ENCODE peak calls at places on chromosomes 6 and 20, in six cellular contexts. S is mesendoderm, T is neural progenitor cell, Y is psoas muscle, G is brain microvascular endothelial cell, N is neuronal stem cell. B is an unnamed sample.

GRCh38 chr6:90892271-90892670 is 305.4 kb upstream of the MAP3K7 start:
- DNase-seq in S (peak), G (no peak), N (no peak), Y (no peak), T (no peak), B (no peak)

GRCh38 chr6:129050086-129050485 is 167.1 kb downstream of the LAMA2 start:
- DNase-seq in S (peak), N (no peak), T (no peak), G (no peak), Y (no peak), B (peak)

GRCh38 chr6:35086636-35087360 is 54.3 kb downstream of the TCP11 start:
- DNase-seq in S (no peak), T (no peak), N (no peak), G (no peak), Y (no peak), B (no peak)

GRCh38 chr6:3876131-3876530 is 27.0 kb downstream of the FAM50B start:
- DNase-seq in N (no peak), G (no peak), Y (peak), T (no peak), S (no peak), B (peak)

GRCh38 chr20:63346131-63347080 is 14.7 kb downstream of the CHRNA4 start:
- DNase-seq in N (no peak), Y (no peak), G (no peak), S (no peak), T (no peak), B (no peak)

GRCh38 chr20:51514252-51514651 is 28.3 kb downstream of the NFATC2 start:
- DNase-seq in N (no peak), Y (no peak), T (no peak), S (no peak), G (no peak), B (no peak)

GRCh38 chr6:33427585-33428218 is 7.8 kb downstream of the SYNGAP1 start:
- DNase-seq in N (no peak), G (no peak), S (peak), Y (peak), T (peak), B (peak)

GRCh38 chr20:4661191-4661590 is 60.5 kb upstream of the PRND start:
- DNase-seq in S (no peak), Y (no peak), G (no peak), T (no peak), N (no peak), B (no peak)

GRCh38 chr6:149079911-149080501 is 237.5 kb upstream of the TAB2 start:
- DNase-seq in N (no peak), T (no peak), Y (peak), S (no peak), G (peak), B (no peak)

GRCh38 chr6:136383271-136383670 is 93.6 kb upstream of the BCLAF1 start:
- DNase-seq in T (no peak), S (no peak), Y (no peak), N (no peak), G (no peak), B (no peak)

GRCh38 chr20:63022501-63022900 is 15.7 kb upstream of the BHLHE23 start:
- DNase-seq in T (no peak), S (no peak), G (no peak), N (no peak), Y (peak), B (no peak)

GRCh38 chr6:64224819-64225218 is 589.2 kb downstream of the PHF3 start:
- DNase-seq in S (no peak), Y (peak), T (no peak), G (no peak), N (no peak), B (no peak)

GRCh38 chr20:20831794-20832193 is 119.3 kb upstream of the RALGAPA2 start:
- DNase-seq in Y (no peak), G (no peak), S (no peak), T (no peak), N (no peak), B (no peak)

GRCh38 chr6:100440935-100441334 is 23.8 kb downstream of the SIM1 start:
- DNase-seq in Y (no peak), G (no peak), N (no peak), T (no peak), S (no peak), B (no peak)

GRCh38 chr6:85660181-85660611 is 17.5 kb upstream of the SYNCRIP start:
- DNase-seq in Y (peak), N (no peak), S (no peak), G (peak), T (no peak), B (no peak)

GRCh38 chr6:107827541-107827940 is 3.4 kb upstream of the SCML4 start:
- DNase-seq in G (no peak), Y (no peak), S (no peak), N (no peak), T (no peak), B (no peak)

GRCh38 chr6:30957716-30958115 is 16.9 kb downstream of the MUCL3 start:
- DNase-seq in Y (no peak), N (no peak), S (no peak), G (no peak), T (no peak), B (no peak)

GRCh38 chr6:147759088-147759487 is 250.6 kb downstream of the SAMD5 start:
- DNase-seq in Y (no peak), N (no peak), S (no peak), T (no peak), G (no peak), B (no peak)

GRCh38 chr6:37868447-37868825 is 48.9 kb downstream of the ZFAND3 start:
- DNase-seq in N (no peak), S (peak), Y (no peak), G (peak), T (no peak), B (no peak)

GRCh38 chr6:11120273-11121005 is 8.9 kb upstream of the ERVFRD-1 start:
- DNase-seq in N (no peak), T (no peak), G (peak), S (no peak), Y (no peak), B (no peak)

GRCh38 chr20:51162015-51162414 is 139.1 kb upstream of the KCNG1 start:
- DNase-seq in Y (no peak), T (no peak), G (no peak), S (no peak), N (no peak), B (no peak)

GRCh38 chr20:45322952-45323383 is 14.9 kb upstream of the MATN4 start:
- DNase-seq in N (no peak), G (no peak), T (no peak), S (peak), Y (peak), B (no peak)

GRCh38 chr6:160973856-160974255 is 17.7 kb upstream of the MAP3K4 start:
- DNase-seq in Y (no peak), S (peak), G (peak), T (no peak), N (no peak), B (no peak)

DNA sequence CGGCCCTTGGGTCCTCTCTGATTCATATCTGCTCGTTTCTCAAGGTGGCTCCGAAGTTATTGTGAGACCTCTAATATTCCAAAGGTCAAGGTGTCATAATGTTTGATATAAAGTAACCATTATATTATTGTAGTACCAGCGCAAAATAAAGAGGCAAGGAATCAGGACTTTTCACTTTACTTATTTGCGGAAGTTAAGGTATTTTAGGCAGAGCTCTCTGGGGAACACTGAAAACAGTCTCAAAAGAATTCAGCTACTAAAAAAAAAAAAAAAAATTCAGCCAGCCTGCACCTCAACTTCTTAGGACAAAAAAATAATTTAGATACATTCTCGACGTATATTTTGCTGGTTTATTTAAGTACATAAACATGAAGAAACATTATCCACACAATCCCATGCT is 2.4 kb downstream of the OSER1 start:
- DNase-seq in N (no peak), T (no peak), Y (no peak), S (no peak), G (no peak), B (no peak)
- H3K27ac ChIP-seq in N (no peak), T (no peak), Y (peak), S (no peak), G (no peak), B (no peak)

GRCh38 chr6:125701354-125701668 is 48.1 kb upstream of the HEY2 start:
- DNase-seq in S (peak), G (no peak), Y (no peak), T (no peak), N (no peak), B (no peak)
- H3K27ac ChIP-seq in S (peak), G (no peak), Y (no peak), T (no peak), N (no peak), B (peak)

GRCh38 chr20:38249536-38250310 is 10.8 kb downstream of the KIAA1755 start:
- DNase-seq in G (no peak), N (no peak), S (no peak), T (no peak), Y (no peak), B (no peak)
- H3K27ac ChIP-seq in G (peak), N (no peak), S (no peak), T (no peak), Y (no peak), B (no peak)

DNA sequence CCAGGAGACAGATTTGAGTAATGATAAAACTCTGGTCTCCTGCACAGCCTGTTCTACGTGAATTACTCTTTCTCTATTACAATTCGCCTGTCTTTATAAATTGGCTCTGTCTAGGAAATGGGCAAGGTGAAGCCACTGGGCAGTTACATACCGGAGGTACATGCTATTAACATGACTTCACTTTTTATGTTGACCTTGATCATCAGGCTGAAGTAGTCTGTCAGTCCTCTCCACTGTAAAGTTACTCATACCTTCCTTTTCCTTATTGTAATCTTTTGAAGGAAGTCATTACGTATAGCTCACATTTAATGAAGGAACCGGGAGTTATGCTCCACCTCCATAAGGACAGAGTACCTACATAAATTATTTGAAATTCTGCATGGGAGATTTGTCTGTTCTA is 19.9 kb upstream of the KHDC1 start:
- DNase-seq in T (no peak), S (no peak), N (no peak), Y (no peak), G (no peak), B (no peak)
- H3K27ac ChIP-seq in T (no peak), S (no peak), N (no peak), Y (no peak), G (no peak), B (no peak)

GRCh38 chr6:42984924-42985475 is 630 bp downstream of the PPP2R5D start:
- DNase-seq in T (peak), S (peak), G (no peak), Y (no peak), N (no peak), B (peak)

GRCh38 chr6:42989923-42990322 is 5.6 kb downstream of the PPP2R5D start:
- DNase-seq in S (no peak), N (no peak), Y (no peak), G (no peak), T (no peak), B (no peak)

GRCh38 chr6:42988486-42989020 is 4.2 kb downstream of the PPP2R5D start:
- DNase-seq in T (no peak), S (peak), G (no peak), N (no peak), Y (no peak), B (no peak)

GRCh38 chr6:42984001-42984923 is at the start of gene PPP2R5D:
- DNase-seq in S (peak), T (peak), G (peak), N (peak), Y (peak), B (peak)

GRCh38 chr6:42987533-42988451 is 3.4 kb downstream of the PPP2R5D start:
- DNase-seq in N (no peak), Y (no peak), T (no peak), G (no peak), S (no peak), B (no peak)
- H3K27ac ChIP-seq in N (no peak), Y (no peak), T (no peak), G (no peak), S (no peak), B (no peak)